ENCODE peak calls at places on chromosomes 1 and 21, in eight cellular contexts. T, A, E, I, Z, J, B and C are unnamed samples.

GRCh38 chr1:223374064-223374610 is 10.2 kb upstream of the SUSD4 start:
- DNase-seq in T (no peak), A (no peak), E (no peak), I (no peak), Z (no peak), J (no peak), B (no peak), C (no peak)

GRCh38 chr1:112544011-112544688 is 35.4 kb downstream of the WNT2B start:
- DNase-seq in T (peak; percentile 95), A (no peak), E (peak; percentile 93), I (no peak), Z (peak; percentile 44), J (no peak), B (peak; percentile 26), C (peak; percentile 46)

GRCh38 chr1:6927626-6928025 is 142.4 kb downstream of the CAMTA1 start:
- DNase-seq in T (peak; percentile 7), A (no peak), E (no peak), I (no peak), Z (no peak), J (no peak), B (no peak), C (no peak)

GRCh38 chr21:14072761-14073535 is 137.8 kb downstream of the LIPI start:
- DNase-seq in T (no peak), A (no peak), E (no peak), I (no peak), Z (no peak), J (no peak), B (no peak), C (no peak)

GRCh38 chr1:54934869-54935268 is 45.6 kb upstream of the TMEM61 start:
- DNase-seq in T (peak; percentile 96), A (no peak), E (peak; percentile 71), I (no peak), Z (no peak), J (no peak), B (no peak), C (no peak)

GRCh38 chr1:51690285-51690961 is 73.5 kb downstream of the OSBPL9 start:
- DNase-seq in T (peak; percentile 92), A (no peak), E (peak; percentile 95), I (no peak), Z (no peak), J (no peak), B (no peak), C (no peak)

GRCh38 chr1:240245629-240246020 is 153.9 kb downstream of the FMN2 start:
- DNase-seq in T (peak; percentile 31), A (no peak), E (no peak), I (no peak), Z (no peak), J (no peak), B (no peak), C (no peak)

GRCh38 chr21:33650230-33650629 is 7.9 kb downstream of the ITSN1 start:
- DNase-seq in T (no peak), A (peak; percentile 26), E (no peak), I (no peak), Z (no peak), J (no peak), B (no peak), C (no peak)

GRCh38 chr1:36750706-36751105 is 268.0 kb upstream of the CSF3R start:
- DNase-seq in T (no peak), A (no peak), E (no peak), I (no peak), Z (no peak), J (no peak), B (no peak), C (no peak)

GRCh38 chr1:109768335-109768650 is 4.6 kb upstream of the EPS8L3 start:
- DNase-seq in T (no peak), A (no peak), E (no peak), I (no peak), Z (peak; percentile 14), J (no peak), B (no peak), C (no peak)

GRCh38 chr1:20358761-20359263 is 68.1 kb downstream of the VWA5B1 start:
- DNase-seq in T (peak; percentile 61), A (peak; percentile 90), E (peak; percentile 95), I (no peak), Z (peak; percentile 92), J (no peak), B (no peak), C (peak; percentile 58)

GRCh38 chr1:1353389-1354151 is 4.4 kb upstream of the DVL1 start:
- DNase-seq in T (no peak), A (no peak), E (no peak), I (no peak), Z (no peak), J (no peak), B (no peak), C (no peak)

GRCh38 chr1:53122847-53123461 is 19.5 kb downstream of the SLC1A7 start:
- DNase-seq in T (no peak), A (no peak), E (no peak), I (no peak), Z (no peak), J (no peak), B (no peak), C (no peak)

GRCh38 chr1:56904706-56905105 is 50.1 kb downstream of the C8A start:
- DNase-seq in T (no peak), A (no peak), E (no peak), I (no peak), Z (no peak), J (no peak), B (no peak), C (no peak)

GRCh38 chr21:46219591-46220239 is 8.9 kb downstream of the LSS start:
- DNase-seq in T (no peak), A (no peak), E (no peak), I (no peak), Z (peak; percentile 25), J (no peak), B (no peak), C (no peak)

GRCh38 chr1:24551290-24551859 is 4.5 kb upstream of the NCMAP start:
- DNase-seq in T (no peak), A (peak; percentile 48), E (no peak), I (no peak), Z (no peak), J (no peak), B (no peak), C (no peak)

GRCh38 chr1:38697387-38697786 is 162.2 kb downstream of the RRAGC start:
- DNase-seq in T (no peak), A (no peak), E (no peak), I (no peak), Z (no peak), J (no peak), B (no peak), C (no peak)

GRCh38 chr1:5637171-5637570 is 355.1 kb downstream of the NPHP4 start:
- DNase-seq in T (no peak), A (peak; percentile 46), E (no peak), I (peak; percentile 43), Z (peak; percentile 72), J (no peak), B (no peak), C (no peak)

GRCh38 chr1:38029081-38029681 is 16.6 kb downstream of the UTP11 start:
- DNase-seq in T (no peak), A (no peak), E (peak; percentile 46), I (no peak), Z (peak; percentile 63), J (no peak), B (peak; percentile 47), C (peak; percentile 82)

DNA sequence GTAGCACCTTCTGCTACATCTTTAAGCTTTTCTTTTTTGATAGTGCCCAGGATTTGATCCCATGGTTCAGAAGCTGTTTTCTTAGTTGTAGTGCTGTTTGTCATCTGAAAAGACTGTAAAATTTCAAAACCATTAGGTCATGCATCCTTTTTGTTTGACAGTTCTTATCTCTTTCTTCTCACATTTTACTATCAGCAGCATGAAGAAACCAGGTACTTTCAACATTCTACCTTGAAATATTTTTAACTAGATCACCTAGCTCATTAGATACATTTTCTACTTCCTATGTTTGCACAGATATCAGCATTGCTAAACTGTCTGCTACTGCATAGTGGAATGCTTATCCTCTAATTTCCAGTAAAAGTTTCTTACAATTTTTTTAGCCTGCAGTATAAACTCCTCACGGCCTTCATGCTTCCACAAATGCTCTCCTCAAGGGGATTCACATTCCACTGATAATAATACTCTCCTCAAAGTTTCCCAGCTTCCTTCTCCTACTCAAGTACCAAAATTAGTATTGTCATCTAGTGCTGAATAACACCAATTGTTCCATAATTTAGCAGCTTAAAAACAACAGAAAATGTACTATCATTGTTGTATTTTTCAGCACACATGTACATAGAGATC is 243.9 kb upstream of the ZRANB2 start:
- DNase-seq in T (no peak), A (no peak), E (no peak), I (no peak), Z (no peak), J (no peak), B (no peak), C (no peak)
- H3K4me1 ChIP-seq in T (no peaks in the 10 kb centered on the region), A (no peaks in the 10 kb centered on the region), E (no peaks in the 10 kb centered on the region), I (no peaks in the 10 kb centered on the region), Z (no peaks in the 10 kb centered on the region), J (no peaks in the 10 kb centered on the region), B (no peaks in the 10 kb centered on the region), C (no peaks in the 10 kb centered on the region)

GRCh38 chr1:9321480-9321849 is 28.8 kb downstream of the SPSB1 start:
- DNase-seq in T (peak; percentile 91), A (no peak), E (peak; percentile 83), I (no peak), Z (peak; percentile 40), J (no peak), B (peak; percentile 60), C (no peak)
- H3K27ac ChIP-seq in T (peak overlapping the region; percentile 85), A (no peak overlapping the region), E (no peak overlapping the region), I (no peak overlapping the region), Z (no peak overlapping the region), J (no peak overlapping the region), B (peak overlapping the region; percentile 72), C (no peak overlapping the region)

DNA sequence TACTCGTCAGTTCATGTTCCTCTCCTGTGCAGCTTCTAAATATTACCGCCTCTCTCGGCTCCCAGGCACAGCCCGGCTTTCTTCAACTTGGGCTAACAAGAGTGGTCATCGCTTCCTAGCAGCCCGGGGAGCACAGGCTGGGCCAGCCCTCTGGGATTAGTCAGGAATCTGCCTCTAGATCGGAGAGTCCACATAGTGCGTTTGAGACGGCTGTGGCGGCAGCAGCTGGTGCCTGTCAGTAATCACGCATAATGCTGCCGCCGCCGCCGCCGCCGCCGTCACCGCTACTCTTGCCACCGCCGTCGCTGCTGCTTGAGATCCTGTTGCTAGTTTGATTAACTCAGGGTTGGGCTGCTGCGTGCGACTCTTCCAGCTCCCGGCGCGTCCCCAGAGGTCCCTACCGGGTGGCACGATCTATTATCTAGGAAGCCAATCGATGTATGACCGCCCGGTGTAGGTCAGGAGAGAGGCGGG is at the start of gene RXRG:
- DNase-seq in T (peak; percentile 0), A (no peak), E (peak; percentile 18), I (peak; percentile 9), Z (peak; percentile 26), J (peak; percentile 11), B (no peak), C (peak; percentile 95)
- H3K4me3 ChIP-seq in T (no peak within 1 kb of the TSS), A (no peak within 1 kb of the TSS), E (no peak within 1 kb of the TSS), I (peak within 1 kb of the TSS; percentile 43), Z (peak within 1 kb of the TSS; percentile 21), J (no peak within 1 kb of the TSS), B (no peak within 1 kb of the TSS), C (peak within 1 kb of the TSS; percentile 63)

GRCh38 chr1:184597652-184598357 is 156.9 kb downstream of the EDEM3 start:
- DNase-seq in T (peak; percentile 73), A (peak; percentile 37), E (peak; percentile 74), I (no peak), Z (no peak), J (no peak), B (no peak), C (no peak)
- H3K4me1 ChIP-seq in T (peaks cover 8% of the 10 kb centered on the region), A (peaks cover 6% of the 10 kb centered on the region), E (peaks cover 9% of the 10 kb centered on the region), I (no peaks in the 10 kb centered on the region), Z (peaks cover 25% of the 10 kb centered on the region), J (no peaks in the 10 kb centered on the region), B (no peaks in the 10 kb centered on the region), C (no peaks in the 10 kb centered on the region)

GRCh38 chr21:18869105-18869504 is 465.5 kb upstream of the TMPRSS15 start:
- DNase-seq in T (no peak), A (no peak), E (no peak), I (no peak), Z (no peak), J (no peak), B (no peak), C (no peak)
- H3K27ac ChIP-seq in T (no peak overlapping the region), A (no peak overlapping the region), E (no peak overlapping the region), I (no peak overlapping the region), Z (no peak overlapping the region), J (no peak overlapping the region), B (no peak overlapping the region), C (no peak overlapping the region)